ENCODE peak calls at places on chromosomes 7 and 10, in ten cellular contexts. One of them, this sample, is unnamed.

GRCh38 chr7:28661826-28662225 is 249.5 kb downstream of the CREB5 start:
- DNase-seq in NCI-H460: no peak
- DNase-seq in erythroblast: no peak
- DNase-seq in tibial artery: no peak
- DNase-seq in T-cell: no peak
- DNase-seq in stimulated activated CD8-positive, alpha-beta memory T cell treated with anti-CD3 and anti-CD28 coated beads, Interleukin-2, amount 100 ng/mL, for 48 hours: no peak
- DNase-seq in RWPE1: no peak
- DNase-seq in ELF-1: no peak
- DNase-seq in activated CD4-positive, alpha-beta T cell treated with anti-CD3 and anti-CD28 coated beads for 36 hours: no peak
- DNase-seq in psoas muscle: no peak
- DNase-seq in this sample: no peak

GRCh38 chr7:155865830-155866545 is 53.7 kb upstream of the SHH start:
- DNase-seq in NCI-H460: no peak
- DNase-seq in erythroblast: no peak
- DNase-seq in tibial artery: no peak
- DNase-seq in T-cell: no peak
- DNase-seq in stimulated activated CD8-positive, alpha-beta memory T cell treated with anti-CD3 and anti-CD28 coated beads, Interleukin-2, amount 100 ng/mL, for 48 hours: no peak
- DNase-seq in RWPE1: no peak
- DNase-seq in ELF-1: peak
- DNase-seq in activated CD4-positive, alpha-beta T cell treated with anti-CD3 and anti-CD28 coated beads for 36 hours: no peak
- DNase-seq in psoas muscle: no peak
- DNase-seq in this sample: peak

GRCh38 chr10:114632869-114633715 is 25.0 kb downstream of the ABLIM1 start:
- DNase-seq in NCI-H460: peak
- DNase-seq in erythroblast: no peak
- DNase-seq in tibial artery: peak
- DNase-seq in T-cell: no peak
- DNase-seq in stimulated activated CD8-positive, alpha-beta memory T cell treated with anti-CD3 and anti-CD28 coated beads, Interleukin-2, amount 100 ng/mL, for 48 hours: no peak
- DNase-seq in RWPE1: peak
- DNase-seq in ELF-1: peak
- DNase-seq in activated CD4-positive, alpha-beta T cell treated with anti-CD3 and anti-CD28 coated beads for 36 hours: no peak
- DNase-seq in psoas muscle: peak
- DNase-seq in this sample: peak

GRCh38 chr10:132939957-132940790 is 2.2 kb downstream of the CFAP46 start:
- DNase-seq in NCI-H460: peak
- DNase-seq in erythroblast: peak
- DNase-seq in tibial artery: peak
- DNase-seq in T-cell: no peak
- DNase-seq in stimulated activated CD8-positive, alpha-beta memory T cell treated with anti-CD3 and anti-CD28 coated beads, Interleukin-2, amount 100 ng/mL, for 48 hours: no peak
- DNase-seq in RWPE1: peak
- DNase-seq in ELF-1: peak
- DNase-seq in activated CD4-positive, alpha-beta T cell treated with anti-CD3 and anti-CD28 coated beads for 36 hours: peak
- DNase-seq in psoas muscle: peak
- DNase-seq in this sample: peak

GRCh38 chr7:113799896-113800295 is 118.9 kb downstream of the PPP1R3A start:
- DNase-seq in NCI-H460: no peak
- DNase-seq in erythroblast: no peak
- DNase-seq in tibial artery: no peak
- DNase-seq in T-cell: no peak
- DNase-seq in stimulated activated CD8-positive, alpha-beta memory T cell treated with anti-CD3 and anti-CD28 coated beads, Interleukin-2, amount 100 ng/mL, for 48 hours: no peak
- DNase-seq in RWPE1: no peak
- DNase-seq in ELF-1: no peak
- DNase-seq in activated CD4-positive, alpha-beta T cell treated with anti-CD3 and anti-CD28 coated beads for 36 hours: no peak
- DNase-seq in psoas muscle: no peak
- DNase-seq in this sample: no peak

GRCh38 chr7:156122752-156123354 is 310.6 kb upstream of the SHH start:
- DNase-seq in NCI-H460: no peak
- DNase-seq in erythroblast: no peak
- DNase-seq in tibial artery: no peak
- DNase-seq in T-cell: no peak
- DNase-seq in stimulated activated CD8-positive, alpha-beta memory T cell treated with anti-CD3 and anti-CD28 coated beads, Interleukin-2, amount 100 ng/mL, for 48 hours: no peak
- DNase-seq in RWPE1: no peak
- DNase-seq in ELF-1: no peak
- DNase-seq in activated CD4-positive, alpha-beta T cell treated with anti-CD3 and anti-CD28 coated beads for 36 hours: no peak
- DNase-seq in psoas muscle: no peak
- DNase-seq in this sample: no peak

GRCh38 chr7:151014950-151015349 is 9.3 kb downstream of the ATG9B start:
- DNase-seq in NCI-H460: no peak
- DNase-seq in erythroblast: no peak
- DNase-seq in tibial artery: no peak
- DNase-seq in T-cell: no peak
- DNase-seq in stimulated activated CD8-positive, alpha-beta memory T cell treated with anti-CD3 and anti-CD28 coated beads, Interleukin-2, amount 100 ng/mL, for 48 hours: no peak
- DNase-seq in RWPE1: peak
- DNase-seq in ELF-1: no peak
- DNase-seq in activated CD4-positive, alpha-beta T cell treated with anti-CD3 and anti-CD28 coated beads for 36 hours: peak
- DNase-seq in psoas muscle: no peak
- DNase-seq in this sample: no peak

GRCh38 chr10:71923138-71923692 is 41.0 kb upstream of the CHST3 start:
- DNase-seq in NCI-H460: no peak
- DNase-seq in erythroblast: no peak
- DNase-seq in tibial artery: no peak
- DNase-seq in T-cell: no peak
- DNase-seq in stimulated activated CD8-positive, alpha-beta memory T cell treated with anti-CD3 and anti-CD28 coated beads, Interleukin-2, amount 100 ng/mL, for 48 hours: no peak
- DNase-seq in RWPE1: no peak
- DNase-seq in ELF-1: peak
- DNase-seq in activated CD4-positive, alpha-beta T cell treated with anti-CD3 and anti-CD28 coated beads for 36 hours: no peak
- DNase-seq in psoas muscle: no peak
- DNase-seq in this sample: no peak

GRCh38 chr10:131207584-131208532 is 103.7 kb downstream of the TCERG1L start:
- DNase-seq in NCI-H460: no peak
- DNase-seq in erythroblast: no peak
- DNase-seq in tibial artery: no peak
- DNase-seq in T-cell: no peak
- DNase-seq in stimulated activated CD8-positive, alpha-beta memory T cell treated with anti-CD3 and anti-CD28 coated beads, Interleukin-2, amount 100 ng/mL, for 48 hours: no peak
- DNase-seq in RWPE1: no peak
- DNase-seq in ELF-1: no peak
- DNase-seq in activated CD4-positive, alpha-beta T cell treated with anti-CD3 and anti-CD28 coated beads for 36 hours: no peak
- DNase-seq in psoas muscle: no peak
- DNase-seq in this sample: no peak

GRCh38 chr7:3336042-3336665 is 35.1 kb downstream of the SDK1 start:
- DNase-seq in NCI-H460: no peak
- DNase-seq in erythroblast: no peak
- DNase-seq in tibial artery: no peak
- DNase-seq in T-cell: no peak
- DNase-seq in stimulated activated CD8-positive, alpha-beta memory T cell treated with anti-CD3 and anti-CD28 coated beads, Interleukin-2, amount 100 ng/mL, for 48 hours: no peak
- DNase-seq in RWPE1: no peak
- DNase-seq in ELF-1: no peak
- DNase-seq in activated CD4-positive, alpha-beta T cell treated with anti-CD3 and anti-CD28 coated beads for 36 hours: no peak
- DNase-seq in psoas muscle: no peak
- DNase-seq in this sample: no peak

GRCh38 chr10:27660705-27661104 is 84.9 kb downstream of the MKX start:
- DNase-seq in NCI-H460: no peak
- DNase-seq in erythroblast: no peak
- DNase-seq in tibial artery: no peak
- DNase-seq in T-cell: no peak
- DNase-seq in stimulated activated CD8-positive, alpha-beta memory T cell treated with anti-CD3 and anti-CD28 coated beads, Interleukin-2, amount 100 ng/mL, for 48 hours: no peak
- DNase-seq in RWPE1: no peak
- DNase-seq in ELF-1: no peak
- DNase-seq in activated CD4-positive, alpha-beta T cell treated with anti-CD3 and anti-CD28 coated beads for 36 hours: no peak
- DNase-seq in psoas muscle: no peak
- DNase-seq in this sample: no peak

GRCh38 chr7:8418627-8419245 is 14.7 kb upstream of the NXPH1 start:
- DNase-seq in NCI-H460: peak
- DNase-seq in erythroblast: peak
- DNase-seq in tibial artery: no peak
- DNase-seq in T-cell: peak
- DNase-seq in stimulated activated CD8-positive, alpha-beta memory T cell treated with anti-CD3 and anti-CD28 coated beads, Interleukin-2, amount 100 ng/mL, for 48 hours: no peak
- DNase-seq in RWPE1: peak
- DNase-seq in ELF-1: no peak
- DNase-seq in activated CD4-positive, alpha-beta T cell treated with anti-CD3 and anti-CD28 coated beads for 36 hours: peak
- DNase-seq in psoas muscle: no peak
- DNase-seq in this sample: peak

GRCh38 chr10:21304198-21304597 is 221.3 kb downstream of the SKIDA1 start:
- DNase-seq in NCI-H460: no peak
- DNase-seq in erythroblast: no peak
- DNase-seq in tibial artery: no peak
- DNase-seq in T-cell: no peak
- DNase-seq in stimulated activated CD8-positive, alpha-beta memory T cell treated with anti-CD3 and anti-CD28 coated beads, Interleukin-2, amount 100 ng/mL, for 48 hours: no peak
- DNase-seq in RWPE1: no peak
- DNase-seq in ELF-1: no peak
- DNase-seq in activated CD4-positive, alpha-beta T cell treated with anti-CD3 and anti-CD28 coated beads for 36 hours: no peak
- DNase-seq in psoas muscle: no peak
- DNase-seq in this sample: peak

GRCh38 chr7:75962607-75963382 is 31.6 kb downstream of the TMEM120A start:
- DNase-seq in NCI-H460: no peak
- DNase-seq in erythroblast: no peak
- DNase-seq in tibial artery: peak
- DNase-seq in T-cell: no peak
- DNase-seq in stimulated activated CD8-positive, alpha-beta memory T cell treated with anti-CD3 and anti-CD28 coated beads, Interleukin-2, amount 100 ng/mL, for 48 hours: no peak
- DNase-seq in RWPE1: no peak
- DNase-seq in ELF-1: no peak
- DNase-seq in activated CD4-positive, alpha-beta T cell treated with anti-CD3 and anti-CD28 coated beads for 36 hours: no peak
- DNase-seq in psoas muscle: peak
- DNase-seq in this sample: no peak

GRCh38 chr10:5229019-5229418 is 32.4 kb downstream of the AKR1C4 start:
- DNase-seq in NCI-H460: no peak
- DNase-seq in erythroblast: no peak
- DNase-seq in tibial artery: no peak
- DNase-seq in T-cell: no peak
- DNase-seq in stimulated activated CD8-positive, alpha-beta memory T cell treated with anti-CD3 and anti-CD28 coated beads, Interleukin-2, amount 100 ng/mL, for 48 hours: no peak
- DNase-seq in RWPE1: no peak
- DNase-seq in ELF-1: no peak
- DNase-seq in activated CD4-positive, alpha-beta T cell treated with anti-CD3 and anti-CD28 coated beads for 36 hours: no peak
- DNase-seq in psoas muscle: no peak
- DNase-seq in this sample: no peak

GRCh38 chr10:3131098-3131497 is 41.5 kb downstream of the PITRM1 start:
- DNase-seq in NCI-H460: no peak
- DNase-seq in erythroblast: no peak
- DNase-seq in tibial artery: no peak
- DNase-seq in T-cell: no peak
- DNase-seq in stimulated activated CD8-positive, alpha-beta memory T cell treated with anti-CD3 and anti-CD28 coated beads, Interleukin-2, amount 100 ng/mL, for 48 hours: no peak
- DNase-seq in RWPE1: peak
- DNase-seq in ELF-1: no peak
- DNase-seq in activated CD4-positive, alpha-beta T cell treated with anti-CD3 and anti-CD28 coated beads for 36 hours: no peak
- DNase-seq in psoas muscle: no peak
- DNase-seq in this sample: no peak

GRCh38 chr7:79159040-79159664 is 294.3 kb downstream of the MAGI2 start:
- DNase-seq in NCI-H460: no peak
- DNase-seq in erythroblast: no peak
- DNase-seq in tibial artery: no peak
- DNase-seq in T-cell: no peak
- DNase-seq in stimulated activated CD8-positive, alpha-beta memory T cell treated with anti-CD3 and anti-CD28 coated beads, Interleukin-2, amount 100 ng/mL, for 48 hours: no peak
- DNase-seq in RWPE1: no peak
- DNase-seq in ELF-1: no peak
- DNase-seq in activated CD4-positive, alpha-beta T cell treated with anti-CD3 and anti-CD28 coated beads for 36 hours: no peak
- DNase-seq in psoas muscle: no peak
- DNase-seq in this sample: no peak

GRCh38 chr7:1961776-1962276 is 270.9 kb downstream of the MAD1L1 start:
- DNase-seq in NCI-H460: no peak
- DNase-seq in erythroblast: peak
- DNase-seq in tibial artery: no peak
- DNase-seq in T-cell: peak
- DNase-seq in stimulated activated CD8-positive, alpha-beta memory T cell treated with anti-CD3 and anti-CD28 coated beads, Interleukin-2, amount 100 ng/mL, for 48 hours: no peak
- DNase-seq in RWPE1: peak
- DNase-seq in ELF-1: no peak
- DNase-seq in activated CD4-positive, alpha-beta T cell treated with anti-CD3 and anti-CD28 coated beads for 36 hours: peak
- DNase-seq in psoas muscle: no peak
- DNase-seq in this sample: peak

GRCh38 chr10:101066890-101067355 is 5.1 kb downstream of the KAZALD1 start:
- DNase-seq in NCI-H460: no peak
- DNase-seq in erythroblast: no peak
- DNase-seq in tibial artery: no peak
- DNase-seq in T-cell: no peak
- DNase-seq in stimulated activated CD8-positive, alpha-beta memory T cell treated with anti-CD3 and anti-CD28 coated beads, Interleukin-2, amount 100 ng/mL, for 48 hours: no peak
- DNase-seq in RWPE1: peak
- DNase-seq in ELF-1: no peak
- DNase-seq in activated CD4-positive, alpha-beta T cell treated with anti-CD3 and anti-CD28 coated beads for 36 hours: no peak
- DNase-seq in psoas muscle: no peak
- DNase-seq in this sample: no peak

GRCh38 chr7:123635551-123636359 is 19.9 kb upstream of the LMOD2 start:
- DNase-seq in NCI-H460: peak
- DNase-seq in erythroblast: peak
- DNase-seq in tibial artery: no peak
- DNase-seq in T-cell: no peak
- DNase-seq in stimulated activated CD8-positive, alpha-beta memory T cell treated with anti-CD3 and anti-CD28 coated beads, Interleukin-2, amount 100 ng/mL, for 48 hours: no peak
- DNase-seq in RWPE1: peak
- DNase-seq in ELF-1: no peak
- DNase-seq in activated CD4-positive, alpha-beta T cell treated with anti-CD3 and anti-CD28 coated beads for 36 hours: no peak
- DNase-seq in psoas muscle: no peak
- DNase-seq in this sample: peak

GRCh38 chr10:97736902-97737769 is at the start of gene ZFYVE27:
- DNase-seq in NCI-H460: peak
- DNase-seq in erythroblast: peak
- DNase-seq in tibial artery: peak
- DNase-seq in T-cell: peak
- DNase-seq in stimulated activated CD8-positive, alpha-beta memory T cell treated with anti-CD3 and anti-CD28 coated beads, Interleukin-2, amount 100 ng/mL, for 48 hours: peak
- DNase-seq in RWPE1: peak
- DNase-seq in ELF-1: peak
- DNase-seq in activated CD4-positive, alpha-beta T cell treated with anti-CD3 and anti-CD28 coated beads for 36 hours: peak
- DNase-seq in psoas muscle: peak
- DNase-seq in this sample: peak

GRCh38 chr7:129078455-129078854 is 23.5 kb upstream of the TNPO3 start:
- DNase-seq in NCI-H460: no peak
- DNase-seq in erythroblast: no peak
- DNase-seq in tibial artery: no peak
- DNase-seq in T-cell: no peak
- DNase-seq in stimulated activated CD8-positive, alpha-beta memory T cell treated with anti-CD3 and anti-CD28 coated beads, Interleukin-2, amount 100 ng/mL, for 48 hours: no peak
- DNase-seq in RWPE1: no peak
- DNase-seq in ELF-1: no peak
- DNase-seq in activated CD4-positive, alpha-beta T cell treated with anti-CD3 and anti-CD28 coated beads for 36 hours: no peak
- DNase-seq in psoas muscle: no peak
- DNase-seq in this sample: no peak

GRCh38 chr7:55026086-55026790 is 7.4 kb downstream of the EGFR start:
- DNase-seq in NCI-H460: no peak
- DNase-seq in erythroblast: no peak
- DNase-seq in tibial artery: no peak
- DNase-seq in T-cell: no peak
- DNase-seq in stimulated activated CD8-positive, alpha-beta memory T cell treated with anti-CD3 and anti-CD28 coated beads, Interleukin-2, amount 100 ng/mL, for 48 hours: no peak
- DNase-seq in RWPE1: no peak
- DNase-seq in ELF-1: no peak
- DNase-seq in activated CD4-positive, alpha-beta T cell treated with anti-CD3 and anti-CD28 coated beads for 36 hours: no peak
- DNase-seq in psoas muscle: no peak
- DNase-seq in this sample: no peak

GRCh38 chr10:101718681-101719275 is 23.8 kb upstream of the FBXW4 start:
- DNase-seq in NCI-H460: no peak
- DNase-seq in erythroblast: no peak
- DNase-seq in tibial artery: no peak
- DNase-seq in T-cell: no peak
- DNase-seq in stimulated activated CD8-positive, alpha-beta memory T cell treated with anti-CD3 and anti-CD28 coated beads, Interleukin-2, amount 100 ng/mL, for 48 hours: no peak
- DNase-seq in RWPE1: no peak
- DNase-seq in ELF-1: no peak
- DNase-seq in activated CD4-positive, alpha-beta T cell treated with anti-CD3 and anti-CD28 coated beads for 36 hours: no peak
- DNase-seq in psoas muscle: no peak
- DNase-seq in this sample: no peak

GRCh38 chr7:89623018-89623672 is 531.1 kb upstream of the STEAP1 start:
- DNase-seq in NCI-H460: peak
- DNase-seq in erythroblast: peak
- DNase-seq in tibial artery: no peak
- DNase-seq in T-cell: no peak
- DNase-seq in stimulated activated CD8-positive, alpha-beta memory T cell treated with anti-CD3 and anti-CD28 coated beads, Interleukin-2, amount 100 ng/mL, for 48 hours: no peak
- DNase-seq in RWPE1: peak
- DNase-seq in ELF-1: peak
- DNase-seq in activated CD4-positive, alpha-beta T cell treated with anti-CD3 and anti-CD28 coated beads for 36 hours: peak
- DNase-seq in psoas muscle: no peak
- DNase-seq in this sample: peak

GRCh38 chr10:100186253-100186780 is 488 bp upstream of the ERLIN1 start:
- DNase-seq in NCI-H460: peak
- DNase-seq in erythroblast: peak
- DNase-seq in tibial artery: peak
- DNase-seq in T-cell: no peak
- DNase-seq in stimulated activated CD8-positive, alpha-beta memory T cell treated with anti-CD3 and anti-CD28 coated beads, Interleukin-2, amount 100 ng/mL, for 48 hours: no peak
- DNase-seq in RWPE1: peak
- DNase-seq in ELF-1: peak
- DNase-seq in activated CD4-positive, alpha-beta T cell treated with anti-CD3 and anti-CD28 coated beads for 36 hours: no peak
- DNase-seq in psoas muscle: peak
- DNase-seq in this sample: peak

GRCh38 chr10:51643734-51644133 is 55.7 kb downstream of the CSTF2T start:
- DNase-seq in NCI-H460: no peak
- DNase-seq in erythroblast: no peak
- DNase-seq in tibial artery: no peak
- DNase-seq in T-cell: no peak
- DNase-seq in stimulated activated CD8-positive, alpha-beta memory T cell treated with anti-CD3 and anti-CD28 coated beads, Interleukin-2, amount 100 ng/mL, for 48 hours: no peak
- DNase-seq in RWPE1: no peak
- DNase-seq in ELF-1: no peak
- DNase-seq in activated CD4-positive, alpha-beta T cell treated with anti-CD3 and anti-CD28 coated beads for 36 hours: no peak
- DNase-seq in psoas muscle: no peak
- DNase-seq in this sample: no peak

GRCh38 chr10:35271086-35271834 is 65.0 kb upstream of the CCNY start:
- DNase-seq in NCI-H460: no peak
- DNase-seq in erythroblast: no peak
- DNase-seq in tibial artery: no peak
- DNase-seq in T-cell: no peak
- DNase-seq in stimulated activated CD8-positive, alpha-beta memory T cell treated with anti-CD3 and anti-CD28 coated beads, Interleukin-2, amount 100 ng/mL, for 48 hours: no peak
- DNase-seq in RWPE1: no peak
- DNase-seq in ELF-1: peak
- DNase-seq in activated CD4-positive, alpha-beta T cell treated with anti-CD3 and anti-CD28 coated beads for 36 hours: no peak
- DNase-seq in psoas muscle: no peak
- DNase-seq in this sample: no peak

This sample was measured in LoVo.